ENCODE peak calls at places on chromosomes 4 and X, in six cellular contexts. Z, Q, O, L, H and A are unnamed samples.

GRCh38 chr4:31349907-31350306 is 629.7 kb downstream of the PCDH7 start:
- DNase-seq in L (no peak), Q (peak), Z (no peak), O (no peak), H (peak), A (no peak)

GRCh38 chrX:119045884-119046283 is 26.9 kb upstream of the CT47C1 start:
- DNase-seq in O (peak), Q (no peak), H (no peak), Z (no peak), L (no peak), A (peak)

GRCh38 chr4:22515888-22516541 is at the start of gene ADGRA3:
- DNase-seq in L (peak), H (peak), Q (peak), Z (peak), O (peak), A (peak)

GRCh38 chr4:5712517-5712916 is 1.5 kb downstream of the EVC start:
- DNase-seq in Z (no peak), O (peak), L (peak), H (no peak), Q (no peak), A (peak)

GRCh38 chr4:122873752-122874151 is 47.1 kb downstream of the FGF2 start:
- DNase-seq in Z (no peak), H (no peak), O (peak), Q (peak), L (peak), A (peak)

GRCh38 chr4:7802093-7802726 is 137.5 kb downstream of the AFAP1 start:
- DNase-seq in L (peak), Q (peak), Z (peak), H (peak), O (peak), A (peak)

GRCh38 chr4:88752076-88752463 is 54.4 kb upstream of the NAP1L5 start:
- DNase-seq in H (no peak), L (no peak), Q (no peak), Z (no peak), O (no peak), A (no peak)

GRCh38 chr4:182453830-182454229 is 210.6 kb downstream of the TENM3 start:
- DNase-seq in H (peak), L (no peak), O (no peak), Q (no peak), Z (no peak), A (no peak)

GRCh38 chrX:87475793-87476192 is 41.8 kb upstream of the KLHL4 start:
- DNase-seq in Z (no peak), Q (no peak), L (no peak), O (no peak), H (no peak), A (no peak)

GRCh38 chr4:6460876-6461275 is 11.5 kb downstream of the PPP2R2C start:
- DNase-seq in Q (no peak), O (no peak), H (no peak), Z (no peak), L (no peak), A (no peak)

GRCh38 chr4:177229331-177229730 is 80.3 kb upstream of the NEIL3 start:
- DNase-seq in Q (peak), H (no peak), L (peak), Z (no peak), O (no peak), A (peak)

GRCh38 chr4:179007758-179008157 is 1565.5 kb upstream of the AGA start:
- DNase-seq in L (no peak), H (peak), Q (no peak), Z (no peak), O (no peak), A (no peak)
- H2AFZ ChIP-seq in L (no peak), H (no peak), Q (no peak), Z (no peak), O (no peak), A (no peak)

GRCh38 chr4:78477276-78477675 is 74.3 kb upstream of the ANXA3 start:
- DNase-seq in H (no peak), O (peak), Z (no peak), L (peak), Q (peak), A (peak)

GRCh38 chr4:78480286-78480685 is 71.3 kb upstream of the ANXA3 start:
- DNase-seq in L (no peak), Z (no peak), O (no peak), H (no peak), Q (no peak), A (peak)

GRCh38 chr4:78476108-78476704 is 75.4 kb upstream of the ANXA3 start:
- DNase-seq in O (no peak), Q (no peak), Z (no peak), H (no peak), L (peak), A (no peak)

GRCh38 chr4:78481180-78481579 is 70.4 kb upstream of the ANXA3 start:
- DNase-seq in Z (no peak), O (peak), L (peak), H (no peak), Q (no peak), A (peak)

DNA sequence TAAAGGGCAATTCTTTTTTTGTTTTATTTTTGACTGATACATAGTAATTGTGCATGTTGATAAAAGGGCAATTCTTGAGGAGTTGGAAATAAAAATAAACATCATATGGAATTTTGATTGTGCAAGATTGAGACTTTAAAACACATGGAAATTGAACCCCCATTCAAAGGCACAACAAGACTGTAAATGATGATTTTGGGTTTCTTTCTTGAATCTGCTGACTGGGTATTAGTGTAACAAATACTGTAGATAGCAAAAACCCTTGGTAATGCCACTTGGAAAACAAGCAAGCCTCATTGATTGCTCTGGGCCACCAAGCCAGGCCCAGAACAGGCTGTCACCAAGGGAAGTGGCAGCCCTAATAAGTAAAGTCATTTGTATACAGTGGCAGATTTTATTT is 73.0 kb upstream of the ANXA3 start:
- DNase-seq in H (no peak), Z (no peak), L (no peak), O (no peak), Q (no peak), A (no peak)
- H3K9ac ChIP-seq in H (no peak), Z (no peak), L (no peak), O (no peak), Q (no peak), A (no peak)

DNA sequence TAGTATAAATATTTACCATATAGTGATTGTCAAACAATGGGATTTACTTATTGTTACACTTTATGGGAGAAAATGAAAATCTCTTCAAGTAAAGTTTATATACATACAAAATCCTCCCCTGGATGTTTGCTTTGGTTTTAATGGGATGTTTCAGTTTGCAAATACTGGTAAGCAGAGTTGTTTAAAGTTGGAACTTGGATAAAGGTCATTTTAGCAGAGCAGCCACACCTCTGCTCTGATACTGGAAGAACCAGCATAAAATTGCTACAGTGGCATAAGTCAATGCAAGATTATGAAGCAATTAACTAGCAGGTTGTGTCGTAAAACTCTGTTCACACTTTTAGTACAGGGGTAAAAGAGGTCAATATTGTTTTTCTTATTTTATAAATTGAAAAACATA is 101.2 kb downstream of the TRAPPC11 start:
- DNase-seq in O (no peak), H (no peak), Q (no peak), L (no peak), Z (no peak), A (no peak)
- H2AFZ ChIP-seq in O (no peak), H (no peak), Q (no peak), L (no peak), Z (no peak), A (no peak)

DNA sequence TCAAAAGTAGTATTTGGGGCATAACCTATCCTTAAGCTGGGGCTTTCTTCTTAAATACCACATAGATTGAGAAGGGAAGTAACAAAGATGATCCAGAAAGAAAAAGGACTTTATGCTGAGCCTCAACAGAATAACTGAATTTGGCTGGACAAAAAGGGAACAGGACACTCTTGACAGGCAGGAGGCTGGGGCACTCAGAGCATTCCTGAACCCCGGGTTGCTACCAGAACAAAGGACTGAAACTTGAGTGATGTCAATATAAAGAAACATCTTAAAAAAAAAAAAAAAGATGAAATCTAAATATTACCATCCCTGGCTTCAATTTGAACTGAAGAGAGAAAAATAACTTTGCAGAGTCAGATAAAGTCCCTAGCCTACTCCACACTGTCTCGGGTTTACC is 23.9 kb downstream of the RELL1 start:
- DNase-seq in O (no peak), H (peak), L (no peak), Q (no peak), Z (no peak), A (no peak)
- H3K9ac ChIP-seq in O (no peak), H (no peak), L (no peak), Q (no peak), Z (no peak), A (no peak)

GRCh38 chr4:53695540-53696463 is 104.5 kb upstream of the LNX1 start:
- DNase-seq in Z (no peak), H (no peak), Q (no peak), O (no peak), L (no peak), A (no peak)
- H2AFZ ChIP-seq in Z (no peak), H (no peak), Q (no peak), O (no peak), L (no peak), A (peak)

GRCh38 chrX:38561951-38562719 is 793 bp downstream of the TSPAN7 start:
- DNase-seq in Q (no peak), L (peak), O (no peak), Z (peak), H (peak), A (peak)
- H3K9ac ChIP-seq in Q (no peak), L (no peak), O (no peak), Z (no peak), H (no peak), A (no peak)

GRCh38 chr4:186979966-186980745 is 256.5 kb upstream of the FAT1 start:
- DNase-seq in Q (no peak), L (peak), H (peak), O (no peak), Z (no peak), A (no peak)
- H2AFZ ChIP-seq in Q (no peak), L (no peak), H (peak), O (no peak), Z (no peak), A (no peak)

DNA sequence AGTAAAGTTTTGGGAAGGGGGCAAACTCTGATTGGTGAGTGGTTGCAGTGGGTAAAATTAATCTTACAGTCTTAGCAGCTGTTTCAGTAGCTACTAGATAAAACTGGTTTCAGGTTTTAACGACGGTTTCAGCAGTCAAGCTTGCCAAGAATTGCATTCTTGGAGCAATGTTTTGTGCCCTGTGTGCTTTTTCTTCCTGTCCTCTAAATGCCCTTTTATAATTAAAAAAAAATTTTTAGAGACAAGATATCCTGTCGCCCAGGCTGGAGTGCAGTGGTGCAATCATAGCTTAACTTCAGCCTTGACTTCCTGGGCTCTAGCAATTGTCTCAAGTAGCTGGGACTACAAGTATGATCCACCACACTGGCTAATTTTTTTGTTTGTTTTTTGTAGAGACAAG is 6.3 kb upstream of the PPEF2 start:
- DNase-seq in H (no peak), Q (no peak), Z (no peak), L (no peak), O (no peak), A (peak)
- H3K9ac ChIP-seq in H (no peak), Q (no peak), Z (no peak), L (no peak), O (no peak), A (no peak)

DNA sequence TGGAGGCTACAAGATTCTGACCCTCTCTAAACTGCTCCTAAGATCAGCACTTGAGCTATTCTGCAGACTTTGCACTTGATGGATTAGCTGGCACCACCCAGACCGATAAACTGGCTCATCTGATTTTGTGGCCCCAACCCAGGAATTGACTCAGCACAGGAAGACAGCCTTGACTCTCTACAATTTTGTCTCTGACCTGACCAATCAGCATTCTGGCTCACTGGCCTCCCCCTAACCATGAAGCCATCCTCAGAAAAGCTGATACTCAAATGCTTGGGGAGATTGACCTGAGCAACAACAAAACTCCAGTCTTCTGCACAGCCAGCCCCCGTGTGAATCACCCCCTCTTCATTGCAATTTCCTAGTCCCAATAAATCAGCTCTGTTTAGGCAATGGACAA is 195.4 kb upstream of the PPP1R2C start:
- DNase-seq in Z (no peak), L (no peak), H (no peak), O (no peak), Q (no peak), A (no peak)
- H2AFZ ChIP-seq in Z (no peak), L (no peak), H (no peak), O (no peak), Q (no peak), A (no peak)